ENCODE peak calls at places on chromosomes 1 and 21, in four cellular contexts. One of them, this sample, is unnamed.

GRCh38 chr1:25204797-25205441 is 27.4 kb downstream of the SYF2 start:
- DNase-seq in breast epithelium: no peak
- DNase-seq in transverse colon: no peak
- DNase-seq in effector memory CD4-positive, alpha-beta T cell: no peak
- DNase-seq in this sample: peak; percentile 6

GRCh38 chr1:87730274-87731222 is 401.9 kb downstream of the LMO4 start:
- DNase-seq in breast epithelium: no peak
- DNase-seq in transverse colon: no peak
- DNase-seq in effector memory CD4-positive, alpha-beta T cell: no peak
- DNase-seq in this sample: no peak

GRCh38 chr1:213783898-213784297 is 203.9 kb upstream of the PROX1 start:
- DNase-seq in breast epithelium: no peak
- DNase-seq in transverse colon: no peak
- DNase-seq in effector memory CD4-positive, alpha-beta T cell: no peak
- DNase-seq in this sample: no peak

GRCh38 chr1:171655215-171656116 is 3.0 kb upstream of the MYOC start:
- DNase-seq in breast epithelium: no peak
- DNase-seq in transverse colon: peak; percentile 57
- DNase-seq in effector memory CD4-positive, alpha-beta T cell: peak; percentile 47
- DNase-seq in this sample: peak; percentile 95

GRCh38 chr1:98410082-98410481 is 251.4 kb upstream of the SNX7 start:
- DNase-seq in breast epithelium: no peak
- DNase-seq in transverse colon: no peak
- DNase-seq in effector memory CD4-positive, alpha-beta T cell: no peak
- DNase-seq in this sample: no peak

GRCh38 chr1:209486861-209487260 is 96.7 kb upstream of the CAMK1G start:
- DNase-seq in breast epithelium: no peak
- DNase-seq in transverse colon: no peak
- DNase-seq in effector memory CD4-positive, alpha-beta T cell: no peak
- DNase-seq in this sample: no peak

GRCh38 chr21:14482165-14482564 is 64.0 kb downstream of the SAMSN1 start:
- DNase-seq in breast epithelium: no peak
- DNase-seq in transverse colon: no peak
- DNase-seq in effector memory CD4-positive, alpha-beta T cell: peak; percentile 8
- DNase-seq in this sample: no peak

GRCh38 chr1:173422456-173422976 is 54.6 kb upstream of the PRDX6 start:
- DNase-seq in breast epithelium: no peak
- DNase-seq in transverse colon: no peak
- DNase-seq in effector memory CD4-positive, alpha-beta T cell: no peak
- DNase-seq in this sample: no peak

GRCh38 chr1:228471154-228471761 is 15.9 kb upstream of the RNF187 start:
- DNase-seq in breast epithelium: no peak
- DNase-seq in transverse colon: no peak
- DNase-seq in effector memory CD4-positive, alpha-beta T cell: no peak
- DNase-seq in this sample: no peak

GRCh38 chr1:84300991-84301758 is at the start of gene SAMD13:
- DNase-seq in breast epithelium: peak; percentile 55
- DNase-seq in transverse colon: peak; percentile 90
- DNase-seq in effector memory CD4-positive, alpha-beta T cell: no peak
- DNase-seq in this sample: peak; percentile 65

GRCh38 chr1:40976952-40977690 is 2.4 kb upstream of the CTPS1 start:
- DNase-seq in breast epithelium: no peak
- DNase-seq in transverse colon: no peak
- DNase-seq in effector memory CD4-positive, alpha-beta T cell: no peak
- DNase-seq in this sample: no peak

GRCh38 chr1:156284762-156285161 is 637 bp downstream of the TMEM79 start:
- DNase-seq in breast epithelium: no peak
- DNase-seq in transverse colon: no peak
- DNase-seq in effector memory CD4-positive, alpha-beta T cell: no peak
- DNase-seq in this sample: no peak

GRCh38 chr1:8836228-8836627 is 18.8 kb upstream of the RERE start:
- DNase-seq in breast epithelium: no peak
- DNase-seq in transverse colon: no peak
- DNase-seq in effector memory CD4-positive, alpha-beta T cell: no peak
- DNase-seq in this sample: no peak

GRCh38 chr1:108512239-108513071 is 47.4 kb upstream of the EEIG2 start:
- DNase-seq in breast epithelium: no peak
- DNase-seq in transverse colon: no peak
- DNase-seq in effector memory CD4-positive, alpha-beta T cell: no peak
- DNase-seq in this sample: no peak

GRCh38 chr1:7584157-7584556 is 186.9 kb upstream of the VAMP3 start:
- DNase-seq in breast epithelium: no peak
- DNase-seq in transverse colon: no peak
- DNase-seq in effector memory CD4-positive, alpha-beta T cell: no peak
- DNase-seq in this sample: no peak

GRCh38 chr1:223036479-223036845 is 106.6 kb downstream of the TLR5 start:
- DNase-seq in breast epithelium: no peak
- DNase-seq in transverse colon: no peak
- DNase-seq in effector memory CD4-positive, alpha-beta T cell: no peak
- DNase-seq in this sample: no peak

GRCh38 chr1:244186372-244186771 is 135.3 kb downstream of the ZBTB18 start:
- DNase-seq in breast epithelium: no peak
- DNase-seq in transverse colon: no peak
- DNase-seq in effector memory CD4-positive, alpha-beta T cell: no peak
- DNase-seq in this sample: no peak

GRCh38 chr1:221620437-221621384 is 121.2 kb downstream of the DUSP10 start:
- DNase-seq in breast epithelium: peak; percentile 39
- DNase-seq in transverse colon: no peak
- DNase-seq in effector memory CD4-positive, alpha-beta T cell: no peak
- DNase-seq in this sample: no peak

GRCh38 chr21:30695956-30696355 is 22.6 kb downstream of the KRTAP21-3 start:
- DNase-seq in breast epithelium: no peak
- DNase-seq in transverse colon: no peak
- DNase-seq in effector memory CD4-positive, alpha-beta T cell: no peak
- DNase-seq in this sample: no peak

GRCh38 chr1:214901718-214902117 is 180.8 kb upstream of the KCNK2 start:
- DNase-seq in breast epithelium: no peak
- DNase-seq in transverse colon: no peak
- DNase-seq in effector memory CD4-positive, alpha-beta T cell: no peak
- DNase-seq in this sample: no peak

GRCh38 chr1:30465096-30465495 is 258.3 kb downstream of the MATN1 start:
- DNase-seq in breast epithelium: no peak
- DNase-seq in transverse colon: no peak
- DNase-seq in effector memory CD4-positive, alpha-beta T cell: no peak
- DNase-seq in this sample: no peak

GRCh38 chr1:98119793-98120192 is 199.0 kb upstream of the DPYD start:
- DNase-seq in breast epithelium: no peak
- DNase-seq in transverse colon: no peak
- DNase-seq in effector memory CD4-positive, alpha-beta T cell: no peak
- DNase-seq in this sample: no peak

GRCh38 chr1:7116001-7116400 is 330.7 kb downstream of the CAMTA1 start:
- DNase-seq in breast epithelium: no peak
- DNase-seq in transverse colon: no peak
- DNase-seq in effector memory CD4-positive, alpha-beta T cell: no peak
- DNase-seq in this sample: no peak

GRCh38 chr21:45153358-45154318 is 79.3 kb downstream of the ADARB1 start:
- DNase-seq in breast epithelium: peak; percentile 14
- DNase-seq in transverse colon: no peak
- DNase-seq in effector memory CD4-positive, alpha-beta T cell: no peak
- DNase-seq in this sample: no peak

GRCh38 chr1:91397605-91398004 is 7.0 kb downstream of the HFM1 start:
- DNase-seq in breast epithelium: no peak
- DNase-seq in transverse colon: no peak
- DNase-seq in effector memory CD4-positive, alpha-beta T cell: no peak
- DNase-seq in this sample: no peak

GRCh38 chr1:119715542-119715941 is 3.8 kb downstream of the PHGDH start:
- DNase-seq in breast epithelium: no peak
- DNase-seq in transverse colon: no peak
- DNase-seq in effector memory CD4-positive, alpha-beta T cell: no peak
- DNase-seq in this sample: no peak

GRCh38 chr1:162328507-162328906 is 48.1 kb downstream of the SPATA46 start:
- DNase-seq in breast epithelium: no peak
- DNase-seq in transverse colon: no peak
- DNase-seq in effector memory CD4-positive, alpha-beta T cell: no peak
- DNase-seq in this sample: no peak

GRCh38 chr1:11590395-11590794 is 63.8 kb downstream of the FBXO2 start:
- DNase-seq in breast epithelium: no peak
- DNase-seq in transverse colon: no peak
- DNase-seq in effector memory CD4-positive, alpha-beta T cell: no peak
- DNase-seq in this sample: no peak

GRCh38 chr1:24007079-24007478 is 27.0 kb upstream of the SRSF10 start:
- DNase-seq in breast epithelium: no peak
- DNase-seq in transverse colon: no peak
- DNase-seq in effector memory CD4-positive, alpha-beta T cell: no peak
- DNase-seq in this sample: no peak

GRCh38 chr1:36307601-36308330 is 1.6 kb downstream of the SH3D21 start:
- DNase-seq in breast epithelium: no peak
- DNase-seq in transverse colon: no peak
- DNase-seq in effector memory CD4-positive, alpha-beta T cell: no peak
- DNase-seq in this sample: peak; percentile 65

GRCh38 chr1:11518016-11518670 is 39.2 kb downstream of the DISP3 start:
- DNase-seq in breast epithelium: no peak
- DNase-seq in transverse colon: no peak
- DNase-seq in effector memory CD4-positive, alpha-beta T cell: no peak
- DNase-seq in this sample: no peak

GRCh38 chr1:153251988-153252387 is 7.5 kb upstream of the LORICRIN start:
- DNase-seq in breast epithelium: no peak
- DNase-seq in transverse colon: no peak
- DNase-seq in effector memory CD4-positive, alpha-beta T cell: no peak
- DNase-seq in this sample: no peak

GRCh38 chr1:153251087-153251486 is 8.4 kb upstream of the LORICRIN start:
- DNase-seq in breast epithelium: no peak
- DNase-seq in transverse colon: no peak
- DNase-seq in effector memory CD4-positive, alpha-beta T cell: no peak
- DNase-seq in this sample: no peak

GRCh38 chr1:153251562-153251961 is 7.9 kb upstream of the LORICRIN start:
- DNase-seq in breast epithelium: no peak
- DNase-seq in transverse colon: no peak
- DNase-seq in effector memory CD4-positive, alpha-beta T cell: no peak
- DNase-seq in this sample: no peak

GRCh38 chr1:153248480-153248879 is 11.0 kb upstream of the LORICRIN start:
- DNase-seq in breast epithelium: no peak
- DNase-seq in transverse colon: no peak
- DNase-seq in effector memory CD4-positive, alpha-beta T cell: no peak
- DNase-seq in this sample: no peak

DNA sequence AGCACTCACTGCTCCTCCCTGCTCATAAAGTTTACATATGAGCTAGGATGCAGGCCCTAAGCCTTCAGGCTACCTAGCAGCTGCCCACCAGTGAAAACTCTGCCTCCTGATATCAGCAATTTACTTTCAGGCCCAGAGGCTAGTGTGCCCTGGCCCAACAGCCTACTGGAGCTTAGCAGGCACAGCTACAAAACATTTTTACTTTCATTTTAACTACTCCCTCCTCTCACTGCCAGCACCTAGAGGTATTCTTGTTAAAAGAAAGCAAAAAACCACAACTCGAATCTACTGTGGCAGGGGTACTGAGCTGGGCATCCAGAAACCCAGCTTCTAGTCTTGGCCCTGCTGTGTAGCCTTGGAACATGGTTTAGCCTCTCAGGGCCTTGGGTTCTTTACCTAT is 5.8 kb upstream of the LORICRIN start:
- DNase-seq in breast epithelium: no peak
- DNase-seq in transverse colon: no peak
- DNase-seq in effector memory CD4-positive, alpha-beta T cell: no peak
- DNase-seq in this sample: no peak
- H3K27me3 ChIP-seq in breast epithelium: no peaks in the 10 kb centered on the region
- H3K27me3 ChIP-seq in transverse colon: peaks cover 6% of the 10 kb centered on the region
- H3K27me3 ChIP-seq in effector memory CD4-positive, alpha-beta T cell: no peaks in the 10 kb centered on the region
- H3K27me3 ChIP-seq in this sample: no peaks in the 10 kb centered on the region

GRCh38 chr1:95381980-95382379 is 148.0 kb downstream of the RWDD3 start:
- DNase-seq in breast epithelium: no peak
- DNase-seq in transverse colon: no peak
- DNase-seq in effector memory CD4-positive, alpha-beta T cell: no peak
- DNase-seq in this sample: no peak

GRCh38 chr1:95386371-95386770 is 152.4 kb downstream of the RWDD3 start:
- DNase-seq in breast epithelium: no peak
- DNase-seq in transverse colon: no peak
- DNase-seq in effector memory CD4-positive, alpha-beta T cell: no peak
- DNase-seq in this sample: no peak

GRCh38 chr1:95384570-95384969 is 150.6 kb downstream of the RWDD3 start:
- DNase-seq in breast epithelium: no peak
- DNase-seq in transverse colon: no peak
- DNase-seq in effector memory CD4-positive, alpha-beta T cell: no peak
- DNase-seq in this sample: no peak

GRCh38 chr1:95382385-95382784 is 148.4 kb downstream of the RWDD3 start:
- DNase-seq in breast epithelium: no peak
- DNase-seq in transverse colon: no peak
- DNase-seq in effector memory CD4-positive, alpha-beta T cell: no peak
- DNase-seq in this sample: no peak

DNA sequence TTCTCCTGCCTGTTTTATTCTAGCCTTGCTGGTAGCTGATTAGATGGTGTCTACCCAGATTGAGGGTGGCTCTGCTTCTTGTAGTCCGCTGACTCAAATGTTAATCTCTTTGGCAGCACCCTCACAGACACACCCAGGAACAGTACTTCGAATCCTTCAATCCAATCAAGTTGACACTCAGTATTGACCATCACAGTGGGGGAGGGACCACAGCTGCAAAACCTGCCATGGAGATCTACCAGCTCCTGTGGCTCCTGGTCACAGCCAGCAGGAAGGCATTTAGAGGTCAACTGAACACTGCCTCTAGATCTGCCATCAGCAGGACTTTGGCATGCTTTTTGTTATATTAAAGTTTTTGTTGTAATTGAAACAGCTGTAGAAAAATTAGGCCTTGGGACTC is 146.9 kb downstream of the RWDD3 start:
- DNase-seq in breast epithelium: no peak
- DNase-seq in transverse colon: no peak
- DNase-seq in effector memory CD4-positive, alpha-beta T cell: no peak
- DNase-seq in this sample: no peak
- H3K4me1 ChIP-seq in breast epithelium: no peaks in the 10 kb centered on the region
- H3K4me1 ChIP-seq in transverse colon: no peaks in the 10 kb centered on the region
- H3K4me1 ChIP-seq in effector memory CD4-positive, alpha-beta T cell: no peaks in the 10 kb centered on the region
- H3K4me1 ChIP-seq in this sample: no peaks in the 10 kb centered on the region

DNA sequence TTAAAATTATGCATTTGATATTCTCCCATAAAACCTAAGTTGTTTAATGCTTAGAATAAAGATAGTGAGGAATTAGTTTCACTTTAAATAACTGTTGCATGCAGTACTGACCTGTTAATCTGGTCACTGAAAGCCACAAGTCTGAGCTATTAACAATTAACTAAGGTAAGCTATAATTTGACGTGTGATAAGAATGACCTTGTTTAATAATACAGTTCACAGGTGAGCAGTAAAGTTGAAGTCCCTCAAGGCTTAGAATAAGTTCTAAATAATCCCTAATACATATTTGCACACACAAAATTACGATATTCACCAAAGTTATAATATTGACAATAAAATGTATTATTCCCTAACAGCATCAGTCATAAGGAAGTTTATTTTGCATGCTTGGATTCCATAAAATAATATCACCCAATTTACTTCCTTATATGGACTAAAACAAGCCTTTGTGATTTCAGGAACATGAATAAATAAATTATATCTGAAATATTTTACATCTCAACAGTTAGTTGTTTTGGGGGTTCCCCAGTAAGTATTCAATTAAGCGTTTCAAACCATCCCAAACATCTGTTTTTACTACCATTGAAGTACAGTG is 70.6 kb upstream of the CHRM3 start:
- DNase-seq in breast epithelium: no peak
- DNase-seq in transverse colon: no peak
- DNase-seq in effector memory CD4-positive, alpha-beta T cell: no peak
- DNase-seq in this sample: no peak
- H3K27ac ChIP-seq in breast epithelium: no peak overlapping the region
- H3K27ac ChIP-seq in transverse colon: no peak overlapping the region
- H3K27ac ChIP-seq in effector memory CD4-positive, alpha-beta T cell: no peak overlapping the region
- H3K27ac ChIP-seq in this sample: no peak overlapping the region

GRCh38 chr1:154572433-154573167 is 5.0 kb downstream of the CHRNB2 start:
- DNase-seq in breast epithelium: no peak
- DNase-seq in transverse colon: no peak
- DNase-seq in effector memory CD4-positive, alpha-beta T cell: no peak
- DNase-seq in this sample: no peak
- H3K27me3 ChIP-seq in breast epithelium: no peaks in the 10 kb centered on the region
- H3K27me3 ChIP-seq in transverse colon: peaks cover 13% of the 10 kb centered on the region
- H3K27me3 ChIP-seq in effector memory CD4-positive, alpha-beta T cell: peaks cover 10% of the 10 kb centered on the region
- H3K27me3 ChIP-seq in this sample: no peaks in the 10 kb centered on the region